ENCODE peak calls at places on chromosome 22, in eight cellular contexts. R is adrenal gland, C is heart left ventricle, N is HCT116, D is neural progenitor cell, T is heart right ventricle, Q is stomach, P is mesendoderm. V is an unnamed sample.
A peak's percentile ranks its signal among the peaks of the same experiment; 100 is the strongest.

GRCh38 chr22:41028841-41029240 is 63.6 kb upstream of the EP300 start:
- DNase-seq in R (no peak), C (no peak), N (no peak), D (no peak), T (no peak), Q (no peak), P (no peak), V (no peak)

GRCh38 chr22:17431179-17431578 is 61.9 kb downstream of the CECR2 start:
- DNase-seq in R (no peak), C (no peak), N (no peak), D (no peak), T (no peak), Q (no peak), P (no peak), V (no peak)

GRCh38 chr22:26636296-26636695 is 14.5 kb downstream of the CRYBA4 start:
- DNase-seq in R (no peak), C (no peak), N (no peak), D (no peak), T (no peak), Q (no peak), P (no peak), V (no peak)

GRCh38 chr22:26450453-26451185 is 21.6 kb downstream of the ASPHD2 start:
- DNase-seq in R (no peak), C (no peak), N (no peak), D (no peak), T (no peak), Q (no peak), P (peak; percentile 40), V (no peak)

GRCh38 chr22:42596376-42596775 is 18.3 kb downstream of the POLDIP3 start:
- DNase-seq in R (peak; percentile 73), C (peak; percentile 72), N (no peak), D (no peak), T (peak; percentile 43), Q (no peak), P (no peak), V (no peak)

GRCh38 chr22:24685804-24686203 is 82.8 kb downstream of the GGT1 start:
- DNase-seq in R (no peak), C (peak; percentile 72), N (no peak), D (peak; percentile 45), T (peak; percentile 21), Q (no peak), P (no peak), V (no peak)

GRCh38 chr22:30535182-30535581 is 11.4 kb downstream of the SEC14L6 start:
- DNase-seq in R (no peak), C (no peak), N (no peak), D (no peak), T (no peak), Q (no peak), P (no peak), V (no peak)

GRCh38 chr22:46533434-46533833 is 4.0 kb downstream of the CELSR1 start:
- DNase-seq in R (no peak), C (no peak), N (no peak), D (no peak), T (no peak), Q (no peak), P (no peak), V (no peak)

GRCh38 chr22:25848954-25849353 is 107.0 kb downstream of the MYO18B start:
- DNase-seq in R (no peak), C (no peak), N (no peak), D (no peak), T (no peak), Q (no peak), P (no peak), V (no peak)

GRCh38 chr22:42990131-42990838 is 24.7 kb downstream of the PACSIN2 start:
- DNase-seq in R (peak; percentile 78), C (no peak), N (no peak), D (peak; percentile 26), T (no peak), Q (no peak), P (peak; percentile 80), V (peak; percentile 66)

DNA sequence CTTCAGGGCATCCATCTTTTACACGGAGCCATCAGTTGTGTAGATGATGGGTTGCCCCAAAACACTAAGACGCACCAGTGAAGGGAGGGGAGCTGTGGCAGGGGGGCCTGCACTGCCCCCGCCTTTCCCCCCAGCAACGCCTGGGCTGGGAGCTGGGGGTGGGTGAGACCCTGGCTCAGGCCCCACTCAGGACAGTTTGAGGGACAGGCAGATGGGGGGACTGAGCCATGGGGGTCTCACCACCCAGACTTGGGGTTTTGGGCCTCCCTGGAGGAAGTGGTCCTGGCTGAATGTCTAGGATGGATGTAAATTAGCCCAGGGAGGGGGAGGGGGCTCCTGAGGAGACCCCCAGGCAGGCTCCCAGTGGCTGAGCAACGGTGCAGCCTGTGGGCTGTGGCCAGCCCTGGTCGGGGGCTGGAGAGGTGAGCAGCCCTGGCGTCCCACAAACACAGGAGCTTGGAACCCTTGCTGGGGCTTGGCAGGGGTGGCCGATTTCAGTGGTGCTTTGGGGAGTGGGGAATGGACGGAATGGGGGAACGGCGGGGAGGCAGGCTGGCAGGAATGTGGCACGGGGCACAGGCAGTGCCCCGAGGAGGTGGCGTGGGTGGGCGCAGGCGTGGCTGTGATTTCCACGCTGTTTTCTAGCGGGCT is 6.1 kb downstream of the PARVB start:
- DNase-seq in R (no peak), C (no peak), N (no peak), D (no peak), T (no peak), Q (no peak), P (no peak), V (no peak)
- H3K4me1 ChIP-seq in R (peaks cover 11% of the 10 kb centered on the region), C (peaks cover 51% of the 10 kb centered on the region), N (no peaks in the 10 kb centered on the region), D (no peaks in the 10 kb centered on the region), T (peaks cover 73% of the 10 kb centered on the region), Q (no peaks in the 10 kb centered on the region), P (no peaks in the 10 kb centered on the region), V (peaks cover 7% of the 10 kb centered on the region)

GRCh38 chr22:32016081-32016480 is 27.0 kb upstream of the SLC5A1 start:
- DNase-seq in R (no peak), C (no peak), N (no peak), D (no peak), T (no peak), Q (no peak), P (no peak), V (no peak)

GRCh38 chr22:32024791-32025190 is 18.3 kb upstream of the SLC5A1 start:
- DNase-seq in R (no peak), C (no peak), N (no peak), D (no peak), T (no peak), Q (no peak), P (no peak), V (no peak)

GRCh38 chr22:32018056-32018455 is 25.0 kb upstream of the SLC5A1 start:
- DNase-seq in R (no peak), C (no peak), N (no peak), D (no peak), T (no peak), Q (no peak), P (no peak), V (no peak)

GRCh38 chr22:32023251-32023827 is 19.7 kb upstream of the SLC5A1 start:
- DNase-seq in R (no peak), C (no peak), N (no peak), D (no peak), T (no peak), Q (no peak), P (peak; percentile 19), V (no peak)

GRCh38 chr22:32020117-32020516 is 22.9 kb upstream of the SLC5A1 start:
- DNase-seq in R (no peak), C (no peak), N (peak; percentile 51), D (no peak), T (no peak), Q (no peak), P (no peak), V (no peak)
- H3K4me3 ChIP-seq in R (no peak overlapping the region), C (no peak overlapping the region), N (no peak overlapping the region), D (no peak overlapping the region), T (no peak overlapping the region), Q (no peak overlapping the region), P (no peak overlapping the region), V (no peak overlapping the region)

DNA sequence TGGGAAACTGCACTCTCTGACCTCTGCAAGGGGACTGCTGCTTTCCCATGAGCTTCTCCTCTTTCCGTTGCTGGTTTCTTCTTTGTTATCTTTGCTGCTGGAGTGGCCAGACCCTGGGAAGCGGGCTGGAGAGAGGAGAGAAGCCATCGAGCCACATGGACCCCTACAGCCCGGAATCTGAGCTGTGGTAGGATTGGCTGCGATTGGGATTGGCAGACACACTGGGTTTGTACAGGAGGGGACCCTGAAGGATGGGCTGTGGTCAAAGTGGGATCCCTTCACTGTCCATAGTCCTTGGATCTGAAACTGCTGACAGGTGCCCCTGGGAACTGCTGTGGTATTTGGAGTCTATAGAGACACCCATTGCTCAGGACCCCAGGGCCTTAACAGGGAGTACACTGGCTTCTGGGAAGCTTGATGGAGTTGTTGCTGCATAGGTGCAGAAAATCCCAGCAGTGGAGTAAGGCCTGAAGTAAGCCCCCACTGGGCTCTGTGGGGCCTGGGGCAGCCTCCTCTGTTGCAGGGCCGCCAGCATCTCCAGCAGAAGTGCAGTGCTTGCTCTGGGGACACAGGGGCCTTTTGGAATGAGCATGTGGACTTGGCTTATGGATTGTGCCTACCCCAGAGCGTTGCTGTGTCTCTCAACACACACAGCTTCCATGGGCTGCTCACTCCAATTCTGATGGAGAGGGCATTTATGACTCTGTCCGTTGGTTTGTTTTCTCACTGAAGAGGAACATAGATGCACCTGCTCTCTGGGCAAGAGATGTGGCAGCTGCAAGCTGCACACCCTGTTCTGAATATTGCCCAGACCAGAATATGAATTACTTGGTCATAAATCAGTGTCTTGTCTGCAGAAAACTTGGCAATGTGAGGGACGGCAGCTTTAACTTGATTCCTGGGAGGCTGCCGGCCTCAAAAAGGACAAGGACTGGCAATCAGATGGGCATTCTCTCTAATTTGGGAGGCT is 32.0 kb downstream of the BCR start:
- DNase-seq in R (no peak), C (no peak), N (no peak), D (no peak), T (no peak), Q (no peak), P (no peak), V (no peak)
- H3K4me1 ChIP-seq in R (peaks cover 12% of the 10 kb centered on the region), C (peaks cover 35% of the 10 kb centered on the region), N (no peaks in the 10 kb centered on the region), D (peaks cover 10% of the 10 kb centered on the region), T (peaks cover 51% of the 10 kb centered on the region), Q (peaks cover 30% of the 10 kb centered on the region), P (peaks cover 6% of the 10 kb centered on the region), V (peaks cover 45% of the 10 kb centered on the region)

GRCh38 chr22:20395181-20395896 is 1.4 kb downstream of the ZNF74 start:
- DNase-seq in R (no peak), C (no peak), N (no peak), D (no peak), T (no peak), Q (no peak), P (no peak), V (no peak)
- H3K4me3 ChIP-seq in R (peak overlapping the region; percentile 84), C (no peak overlapping the region), N (peak overlapping the region; percentile 93), D (peak overlapping the region; percentile 75), T (no peak overlapping the region), Q (peak overlapping the region; percentile 72), P (no peak overlapping the region), V (no peak overlapping the region)

GRCh38 chr22:39502109-39502788 is at the start of gene MIEF1:
- DNase-seq in R (peak; percentile 99), C (peak; percentile 98), N (peak; percentile 94), D (peak; percentile 97), T (peak; percentile 98), Q (peak; percentile 99), P (peak; percentile 99), V (peak; percentile 99)
- H3K4me1 ChIP-seq in R (peaks cover 24% of the 10 kb centered on the region), C (peaks cover 39% of the 10 kb centered on the region), N (peaks cover 16% of the 10 kb centered on the region), D (peaks cover 37% of the 10 kb centered on the region), T (peaks cover 54% of the 10 kb centered on the region), Q (peaks cover 35% of the 10 kb centered on the region), P (peaks cover 6% of the 10 kb centered on the region), V (peaks cover 33% of the 10 kb centered on the region)

V was measured in body of pancreas.